ENCODE peak calls at places on chromosomes 5 and 9, in six cellular contexts. T is CD8-positive, alpha-beta memory T cell; X is COR-L47; K is AG04449; S is natural killer cell; R is mesenteric fat pad. F is an unnamed sample.

GRCh38 chr5:8861764-8862163 is 684.1 kb downstream of the SEMA5A start:
- DNase-seq in X (no peak), K (no peak), T (no peak), S (no peak), R (no peak), F (no peak)

GRCh38 chr9:134678206-134678605 is 36.6 kb downstream of the COL5A1 start:
- DNase-seq in T (no peak), R (no peak), K (no peak), S (no peak), X (no peak), F (no peak)

GRCh38 chr9:22992781-22993180 is 546.2 kb downstream of the DMRTA1 start:
- DNase-seq in T (no peak), K (no peak), X (no peak), S (no peak), R (no peak), F (no peak)

GRCh38 chr5:132655821-132656773 is 1.9 kb upstream of the IL13 start:
- DNase-seq in R (no peak), K (no peak), T (peak), X (no peak), S (no peak), F (no peak)

GRCh38 chr9:83537331-83538171 is 650 bp downstream of the FRMD3 start:
- DNase-seq in X (no peak), K (no peak), T (no peak), R (no peak), S (no peak), F (no peak)

GRCh38 chr9:132644251-132644650 is 25.5 kb downstream of the DDX31 start:
- DNase-seq in R (no peak), X (no peak), T (no peak), K (no peak), S (no peak), F (peak)

GRCh38 chr9:21836437-21837161 is 34.2 kb downstream of the MTAP start:
- DNase-seq in R (no peak), K (peak), X (peak), S (no peak), T (no peak), F (peak)

GRCh38 chr9:90517103-90517502 is 125.5 kb downstream of the DIRAS2 start:
- DNase-seq in X (no peak), T (no peak), R (no peak), S (no peak), K (no peak), F (peak)

GRCh38 chr9:117114768-117115167 is 300.1 kb downstream of the ASTN2 start:
- DNase-seq in X (no peak), R (no peak), S (no peak), T (no peak), K (no peak), F (no peak)

GRCh38 chr5:1268666-1269065 is 26.2 kb downstream of the TERT start:
- DNase-seq in K (no peak), T (peak), R (no peak), X (no peak), S (no peak), F (no peak)

GRCh38 chr5:77991084-77991483 is 214.9 kb upstream of the TBCA start:
- DNase-seq in T (no peak), K (no peak), S (no peak), R (no peak), X (no peak), F (no peak)

GRCh38 chr9:119689879-119690278 is 320.6 kb upstream of the BRINP1 start:
- DNase-seq in T (no peak), K (no peak), S (no peak), X (no peak), R (no peak), F (no peak)

GRCh38 chr9:106587021-106587420 is 275.9 kb upstream of the ZNF462 start:
- DNase-seq in K (peak), R (no peak), S (no peak), X (no peak), T (no peak), F (no peak)

GRCh38 chr5:78527925-78528324 is 120.6 kb downstream of the LHFPL2 start:
- DNase-seq in K (no peak), S (no peak), T (no peak), X (no peak), R (no peak), F (no peak)

GRCh38 chr5:80238778-80239679 is 16.8 kb downstream of the SERINC5 start:
- DNase-seq in K (no peak), S (no peak), T (no peak), X (peak), R (no peak), F (no peak)

GRCh38 chr5:142924135-142924883 is 154.1 kb downstream of the ARHGAP26 start:
- DNase-seq in S (no peak), T (peak), X (no peak), R (no peak), K (no peak), F (no peak)

GRCh38 chr9:34710023-34710422 is at the start of gene CCL21:
- DNase-seq in T (no peak), R (peak), S (no peak), K (no peak), X (no peak), F (no peak)

GRCh38 chr9:74277532-74277931 is 219.6 kb upstream of the RORB start:
- DNase-seq in T (peak), X (no peak), R (no peak), S (peak), K (no peak), F (no peak)

GRCh38 chr5:55232985-55233928 is at the start of gene CCNO:
- DNase-seq in T (peak), K (no peak), X (peak), R (no peak), S (peak), F (peak)